ENCODE peak calls at places on chromosome 5, in six cellular contexts. One of them, this sample, is unnamed. For H3K4me1 and H3K27me3, the result is how much of the 10 kb centered on the place peaks cover.

GRCh38 chr5:166834246-166834645 is 1457.2 kb upstream of the WWC1 start:
- DNase-seq in breast epithelium: no peak
- DNase-seq in ovary: no peak
- DNase-seq in neural progenitor cell: no peak
- DNase-seq in effector memory CD4-positive, alpha-beta T cell: no peak
- DNase-seq in heart left ventricle: no peak
- DNase-seq in this sample: no peak

GRCh38 chr5:73938280-73938937 is 312.4 kb downstream of the ARHGEF28 start:
- DNase-seq in heart left ventricle: no peak
- DNase-seq in breast epithelium: peak
- DNase-seq in ovary: no peak
- DNase-seq in effector memory CD4-positive, alpha-beta T cell: no peak
- DNase-seq in neural progenitor cell: no peak
- DNase-seq in this sample: no peak

GRCh38 chr5:75009559-75010230 is 42.7 kb downstream of the GCNT4 start:
- DNase-seq in breast epithelium: no peak
- DNase-seq in heart left ventricle: no peak
- DNase-seq in effector memory CD4-positive, alpha-beta T cell: no peak
- DNase-seq in ovary: no peak
- DNase-seq in neural progenitor cell: no peak
- DNase-seq in this sample: no peak

GRCh38 chr5:131974622-131974955 is 29.1 kb upstream of the MEIKIN start:
- DNase-seq in effector memory CD4-positive, alpha-beta T cell: no peak
- DNase-seq in breast epithelium: no peak
- DNase-seq in neural progenitor cell: no peak
- DNase-seq in ovary: no peak
- DNase-seq in heart left ventricle: no peak
- DNase-seq in this sample: no peak

GRCh38 chr5:52502591-52502990 is 285.1 kb upstream of the ITGA1 start:
- DNase-seq in ovary: no peak
- DNase-seq in neural progenitor cell: peak
- DNase-seq in breast epithelium: no peak
- DNase-seq in effector memory CD4-positive, alpha-beta T cell: no peak
- DNase-seq in heart left ventricle: no peak
- DNase-seq in this sample: no peak

GRCh38 chr5:83899351-83899970 is 178.8 kb upstream of the HAPLN1 start:
- DNase-seq in ovary: no peak
- DNase-seq in heart left ventricle: no peak
- DNase-seq in effector memory CD4-positive, alpha-beta T cell: no peak
- DNase-seq in neural progenitor cell: no peak
- DNase-seq in breast epithelium: no peak
- DNase-seq in this sample: no peak

GRCh38 chr5:171606414-171607024 is 179.1 kb upstream of the SMIM23 start:
- DNase-seq in neural progenitor cell: no peak
- DNase-seq in ovary: no peak
- DNase-seq in breast epithelium: no peak
- DNase-seq in heart left ventricle: no peak
- DNase-seq in effector memory CD4-positive, alpha-beta T cell: no peak
- DNase-seq in this sample: no peak

GRCh38 chr5:10632110-10632903 is 68.4 kb downstream of the ANKRD33B start:
- DNase-seq in breast epithelium: no peak
- DNase-seq in neural progenitor cell: no peak
- DNase-seq in ovary: no peak
- DNase-seq in heart left ventricle: no peak
- DNase-seq in effector memory CD4-positive, alpha-beta T cell: peak
- DNase-seq in this sample: peak

GRCh38 chr5:59079622-59080620 is 497.0 kb downstream of the RAB3C start:
- DNase-seq in effector memory CD4-positive, alpha-beta T cell: no peak
- DNase-seq in heart left ventricle: no peak
- DNase-seq in breast epithelium: no peak
- DNase-seq in neural progenitor cell: no peak
- DNase-seq in ovary: no peak
- DNase-seq in this sample: no peak

GRCh38 chr5:43420241-43420640 is 8.1 kb upstream of the CCL28 start:
- DNase-seq in breast epithelium: no peak
- DNase-seq in ovary: no peak
- DNase-seq in neural progenitor cell: no peak
- DNase-seq in heart left ventricle: no peak
- DNase-seq in effector memory CD4-positive, alpha-beta T cell: no peak
- DNase-seq in this sample: no peak

GRCh38 chr5:128487041-128487440 is 51.0 kb downstream of the FBN2 start:
- DNase-seq in effector memory CD4-positive, alpha-beta T cell: no peak
- DNase-seq in heart left ventricle: no peak
- DNase-seq in ovary: no peak
- DNase-seq in breast epithelium: no peak
- DNase-seq in neural progenitor cell: no peak
- DNase-seq in this sample: no peak

GRCh38 chr5:128494516-128494915 is 43.5 kb downstream of the FBN2 start:
- DNase-seq in neural progenitor cell: peak
- DNase-seq in effector memory CD4-positive, alpha-beta T cell: no peak
- DNase-seq in ovary: no peak
- DNase-seq in breast epithelium: no peak
- DNase-seq in heart left ventricle: no peak
- DNase-seq in this sample: no peak

GRCh38 chr5:128493657-128494329 is 44.3 kb downstream of the FBN2 start:
- DNase-seq in neural progenitor cell: no peak
- DNase-seq in ovary: no peak
- DNase-seq in breast epithelium: no peak
- DNase-seq in effector memory CD4-positive, alpha-beta T cell: no peak
- DNase-seq in heart left ventricle: no peak
- DNase-seq in this sample: no peak

DNA sequence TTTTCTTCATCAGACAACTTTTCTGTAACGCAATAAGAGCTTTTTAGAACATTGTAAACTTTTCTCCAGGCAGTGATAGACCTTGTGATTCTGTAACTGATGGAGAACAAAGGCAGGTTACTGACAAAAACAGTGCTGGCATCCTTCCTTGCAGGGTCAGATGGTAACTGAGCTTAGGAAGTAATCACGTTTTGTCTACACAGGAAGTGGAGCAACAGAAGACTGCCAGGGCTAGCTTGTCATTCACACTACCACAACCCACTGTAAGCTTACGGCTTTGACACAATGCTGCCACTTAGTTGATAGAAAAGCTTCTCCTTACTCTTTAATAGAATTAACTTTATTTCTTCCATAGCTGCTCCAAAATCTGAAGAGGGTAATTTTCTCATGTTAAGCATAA is 46.8 kb downstream of the FBN2 start:
- DNase-seq in ovary: no peak
- DNase-seq in heart left ventricle: no peak
- DNase-seq in neural progenitor cell: peak
- DNase-seq in breast epithelium: no peak
- DNase-seq in effector memory CD4-positive, alpha-beta T cell: no peak
- DNase-seq in this sample: no peak
- H3K4me1 ChIP-seq in ovary: under half
- H3K4me1 ChIP-seq in heart left ventricle: under half
- H3K4me1 ChIP-seq in neural progenitor cell: under half
- H3K4me1 ChIP-seq in breast epithelium: under half
- H3K4me1 ChIP-seq in effector memory CD4-positive, alpha-beta T cell: under half
- H3K4me1 ChIP-seq in this sample: under half

GRCh38 chr5:133682496-133682895 is 70.2 kb upstream of the FSTL4 start:
- DNase-seq in neural progenitor cell: no peak
- DNase-seq in ovary: no peak
- DNase-seq in heart left ventricle: no peak
- DNase-seq in breast epithelium: no peak
- DNase-seq in effector memory CD4-positive, alpha-beta T cell: no peak
- DNase-seq in this sample: no peak
- H3K27me3 ChIP-seq in neural progenitor cell: under half
- H3K27me3 ChIP-seq in ovary: under half
- H3K27me3 ChIP-seq in heart left ventricle: under half
- H3K27me3 ChIP-seq in breast epithelium: under half
- H3K27me3 ChIP-seq in effector memory CD4-positive, alpha-beta T cell: under half
- H3K27me3 ChIP-seq in this sample: under half

GRCh38 chr5:157481666-157482065 is 21.7 kb downstream of the NIPAL4 start:
- DNase-seq in heart left ventricle: no peak
- DNase-seq in ovary: no peak
- DNase-seq in breast epithelium: no peak
- DNase-seq in neural progenitor cell: no peak
- DNase-seq in effector memory CD4-positive, alpha-beta T cell: no peak
- DNase-seq in this sample: no peak
- H3K27ac ChIP-seq in heart left ventricle: no peak
- H3K27ac ChIP-seq in ovary: no peak
- H3K27ac ChIP-seq in breast epithelium: no peak
- H3K27ac ChIP-seq in neural progenitor cell: no peak
- H3K27ac ChIP-seq in effector memory CD4-positive, alpha-beta T cell: no peak
- H3K27ac ChIP-seq in this sample: no peak

GRCh38 chr5:137217599-137218200 is 281.4 kb downstream of the SPOCK1 start:
- DNase-seq in neural progenitor cell: no peak
- DNase-seq in heart left ventricle: no peak
- DNase-seq in breast epithelium: no peak
- DNase-seq in effector memory CD4-positive, alpha-beta T cell: no peak
- DNase-seq in ovary: no peak
- DNase-seq in this sample: no peak
- H3K4me1 ChIP-seq in neural progenitor cell: under half
- H3K4me1 ChIP-seq in heart left ventricle: under half
- H3K4me1 ChIP-seq in breast epithelium: under half
- H3K4me1 ChIP-seq in effector memory CD4-positive, alpha-beta T cell: under half
- H3K4me1 ChIP-seq in ovary: under half
- H3K4me1 ChIP-seq in this sample: under half

GRCh38 chr5:37833990-37834389 is 5.9 kb downstream of the GDNF start:
- DNase-seq in heart left ventricle: no peak
- DNase-seq in ovary: no peak
- DNase-seq in neural progenitor cell: peak
- DNase-seq in effector memory CD4-positive, alpha-beta T cell: no peak
- DNase-seq in breast epithelium: no peak
- DNase-seq in this sample: no peak

GRCh38 chr5:37834542-37835399 is 5.1 kb downstream of the GDNF start:
- DNase-seq in effector memory CD4-positive, alpha-beta T cell: no peak
- DNase-seq in ovary: peak
- DNase-seq in breast epithelium: no peak
- DNase-seq in neural progenitor cell: peak
- DNase-seq in heart left ventricle: no peak
- DNase-seq in this sample: no peak

GRCh38 chr5:37835400-37835973 is 4.4 kb downstream of the GDNF start:
- DNase-seq in breast epithelium: no peak
- DNase-seq in effector memory CD4-positive, alpha-beta T cell: no peak
- DNase-seq in heart left ventricle: no peak
- DNase-seq in neural progenitor cell: no peak
- DNase-seq in ovary: no peak
- DNase-seq in this sample: no peak

GRCh38 chr5:37830348-37830747 is 9.5 kb downstream of the GDNF start:
- DNase-seq in breast epithelium: no peak
- DNase-seq in effector memory CD4-positive, alpha-beta T cell: no peak
- DNase-seq in heart left ventricle: no peak
- DNase-seq in neural progenitor cell: no peak
- DNase-seq in ovary: no peak
- DNase-seq in this sample: no peak

DNA sequence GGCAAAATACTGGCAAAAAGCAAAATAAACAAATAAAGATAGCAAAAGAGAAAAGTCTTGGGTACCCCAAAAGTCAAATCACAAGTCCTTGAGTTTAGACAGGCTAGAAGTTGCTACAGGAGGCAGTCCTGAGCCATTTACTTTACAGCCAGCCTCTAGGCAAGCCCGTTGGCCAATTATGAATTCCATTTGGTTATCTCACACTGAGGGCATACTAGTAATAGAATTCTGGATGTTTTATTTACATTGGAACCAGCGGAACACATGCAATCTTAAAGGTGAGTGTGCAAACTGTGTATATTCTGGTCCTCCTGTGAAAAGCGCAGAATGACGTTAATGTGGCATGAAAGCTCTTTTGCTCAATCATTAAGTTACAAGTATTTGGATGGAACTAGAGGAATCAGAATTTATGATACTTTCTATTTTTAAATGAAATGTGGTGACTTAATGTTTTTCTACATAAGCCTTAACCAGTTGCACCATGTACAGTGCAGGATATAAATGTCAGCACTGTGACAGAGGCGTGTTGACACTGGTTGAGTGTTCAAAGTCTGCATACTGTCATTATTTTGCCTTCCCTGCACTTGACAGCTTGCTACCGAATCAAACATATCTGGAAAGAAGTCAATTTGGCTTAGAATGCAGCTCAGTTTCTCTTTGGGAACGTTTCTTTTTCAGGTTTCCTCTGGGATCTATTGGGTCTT is 7.9 kb downstream of the GDNF start:
- DNase-seq in neural progenitor cell: no peak
- DNase-seq in breast epithelium: no peak
- DNase-seq in ovary: no peak
- DNase-seq in effector memory CD4-positive, alpha-beta T cell: no peak
- DNase-seq in heart left ventricle: no peak
- DNase-seq in this sample: no peak
- H3K27me3 ChIP-seq in neural progenitor cell: under half
- H3K27me3 ChIP-seq in breast epithelium: under half
- H3K27me3 ChIP-seq in ovary: under half
- H3K27me3 ChIP-seq in effector memory CD4-positive, alpha-beta T cell: under half
- H3K27me3 ChIP-seq in heart left ventricle: under half
- H3K27me3 ChIP-seq in this sample: under half

This sample was measured in CD4-positive, alpha-beta memory T cell.